ENCODE peak calls at places on chromosomes 16 and 17, in four cellular contexts. Y is foreskin keratinocyte, Z is Peyer's patch, M is left ventricle myocardium inferior. E is an unnamed sample.
A peak's percentile ranks its signal among the peaks of the same experiment; 100 is the strongest.

GRCh38 chr16:30834130-30834740 is 47.2 kb upstream of the ZNF629 start:
- DNase-seq in Z (no peak), M (no peak), Y (no peak), E (no peak)

GRCh38 chr16:56945847-56946527 is 14.0 kb downstream of the HERPUD1 start:
- DNase-seq in M (no peak), Y (no peak), Z (no peak), E (no peak)

GRCh38 chr16:5633845-5634440 is 536.3 kb upstream of the EEF2KMT start:
- DNase-seq in Z (no peak), M (no peak), Y (peak; percentile 1), E (no peak)

GRCh38 chr16:85908889-85909584 is 10.1 kb downstream of the IRF8 start:
- DNase-seq in Z (no peak), Y (no peak), M (no peak), E (no peak)

GRCh38 chr17:55056530-55056929 is 88.0 kb downstream of the STXBP4 start:
- DNase-seq in Z (no peak), Y (no peak), M (no peak), E (no peak)

GRCh38 chr16:70298988-70299938 is at the start of gene DDX19B:
- DNase-seq in Y (peak; percentile 34), M (peak; percentile 83), Z (peak; percentile 84), E (no peak)

GRCh38 chr17:4585203-4585939 is 1.0 kb downstream of the SMTNL2 start:
- DNase-seq in Y (no peak), M (no peak), Z (no peak), E (no peak)

GRCh38 chr17:49445561-49445960 is 30.9 kb upstream of the PHB1 start:
- DNase-seq in Z (no peak), Y (no peak), M (no peak), E (no peak)

GRCh38 chr17:32520737-32521399 is 34.1 kb downstream of the CDK5R1 start:
- DNase-seq in Y (no peak), M (no peak), Z (no peak), E (no peak)

GRCh38 chr17:20092292-20092867 is 83.2 kb downstream of the SPECC1 start:
- DNase-seq in Y (no peak), Z (no peak), M (no peak), E (no peak)
- H3K27ac ChIP-seq in Y (no peak overlapping the region), Z (peak overlapping the region; percentile 26), M (peak overlapping the region; percentile 95), E (no peak overlapping the region)

GRCh38 chr16:66960270-66960669 is 796 bp upstream of the CES3 start:
- DNase-seq in Z (no peak), M (no peak), Y (no peak), E (no peak)

GRCh38 chr16:66964049-66964448 is 3.0 kb downstream of the CES3 start:
- DNase-seq in Y (no peak), M (no peak), Z (no peak), E (no peak)

GRCh38 chr16:66958857-66959644 is 2.0 kb upstream of the CES3 start:
- DNase-seq in Z (peak; percentile 25), Y (no peak), M (no peak), E (no peak)

GRCh38 chr16:66961065-66961744 is at the start of gene CES3:
- DNase-seq in Y (peak; percentile 48), M (peak; percentile 40), Z (peak; percentile 89), E (no peak)

GRCh38 chr16:66959645-66960177 is 1.4 kb upstream of the CES3 start:
- DNase-seq in Y (no peak), M (peak; percentile 26), Z (no peak), E (no peak)
- H3K27ac ChIP-seq in Y (no peak overlapping the region), M (no peak overlapping the region), Z (no peak overlapping the region), E (no peak overlapping the region)

GRCh38 chr16:81739503-81739902 is 39.6 kb upstream of the PLCG2 start:
- DNase-seq in Z (no peak), M (no peak), Y (no peak), E (no peak)
- H3K27ac ChIP-seq in Z (peak overlapping the region; percentile 38), M (no peak overlapping the region), Y (no peak overlapping the region), E (no peak overlapping the region)

GRCh38 chr16:212999-213398 is 16.2 kb downstream of the LUC7L start:
- DNase-seq in Y (peak; percentile 74), Z (peak; percentile 6), M (no peak), E (no peak)
- H3K27ac ChIP-seq in Y (no peak overlapping the region), Z (no peak overlapping the region), M (peak overlapping the region; percentile 34), E (no peak overlapping the region)

GRCh38 chr17:31391496-31391949 is at the start of gene RAB11FIP4:
- DNase-seq in Z (no peak), Y (no peak), M (no peak), E (no peak)
- H3K27ac ChIP-seq in Z (no peak within 1 kb of the TSS), Y (no peak within 1 kb of the TSS), M (no peak within 1 kb of the TSS), E (no peak within 1 kb of the TSS)